ENCODE peak calls at places on chromosomes 1 and 21, in ten cellular contexts. W, X, H, J, P, R, T, O, Y and N are unnamed samples.

GRCh38 chr1:31108861-31109260 is 43.3 kb upstream of the PUM1 start:
- DNase-seq in X (no peak), O (no peak), J (no peak), R (no peak), W (no peak), Y (no peak), H (no peak), T (no peak), P (no peak), N (no peak)

GRCh38 chr1:170533331-170533730 is 1.4 kb downstream of the GORAB start:
- DNase-seq in P (no peak), Y (no peak), T (no peak), X (no peak), O (no peak), H (no peak), W (no peak), J (no peak), R (no peak), N (peak; percentile 19)

GRCh38 chr1:26820784-26821269 is 5.7 kb upstream of the ZDHHC18 start:
- DNase-seq in T (no peak), R (no peak), Y (no peak), W (no peak), P (no peak), X (peak; percentile 86), O (no peak), J (no peak), H (no peak), N (peak; percentile 92)

GRCh38 chr21:35395728-35396127 is 346.6 kb upstream of the RUNX1 start:
- DNase-seq in X (no peak), W (peak; percentile 45), O (no peak), H (no peak), Y (no peak), T (no peak), P (no peak), J (no peak), R (no peak), N (peak; percentile 52)

GRCh38 chr1:6260433-6260934 is 414 bp downstream of the GPR153 start:
- DNase-seq in X (peak; percentile 73), J (no peak), P (no peak), R (no peak), T (no peak), Y (no peak), O (no peak), H (no peak), W (peak; percentile 56), N (no peak)

GRCh38 chr1:247096958-247097357 is 7.2 kb downstream of the ZNF669 start:
- DNase-seq in W (no peak), O (no peak), J (no peak), H (no peak), X (no peak), R (no peak), T (no peak), P (no peak), Y (no peak), N (no peak)

GRCh38 chr1:6349254-6349943 is 44.2 kb downstream of the ACOT7 start:
- DNase-seq in T (no peak), P (no peak), H (no peak), O (no peak), J (no peak), W (no peak), R (no peak), Y (no peak), X (no peak), N (no peak)

GRCh38 chr1:212162635-212163034 is 122.6 kb upstream of the PPP2R5A start:
- DNase-seq in R (peak; percentile 51), T (no peak), O (no peak), H (no peak), X (peak; percentile 29), Y (no peak), P (no peak), J (no peak), W (no peak), N (no peak)

GRCh38 chr1:40997096-40997495 is 17.6 kb downstream of the CTPS1 start:
- DNase-seq in H (no peak), X (no peak), W (no peak), T (no peak), O (no peak), R (no peak), P (no peak), Y (no peak), J (no peak), N (no peak)

GRCh38 chr1:156140879-156141707 is 12.3 kb upstream of the SEMA4A start:
- DNase-seq in Y (peak; percentile 92), T (no peak), J (no peak), R (no peak), X (no peak), W (no peak), P (peak; percentile 68), O (peak; percentile 61), H (no peak), N (no peak)

GRCh38 chr1:50970927-50971582 is 1.0 kb downstream of the CDKN2C start:
- DNase-seq in W (no peak), P (peak; percentile 39), J (no peak), T (no peak), Y (no peak), H (no peak), R (no peak), X (no peak), O (peak; percentile 3), N (peak; percentile 44)

GRCh38 chr1:156263288-156263655 is 15.4 kb upstream of the PAQR6 start:
- DNase-seq in T (no peak), Y (no peak), R (no peak), O (no peak), X (no peak), J (no peak), H (no peak), W (no peak), P (no peak), N (no peak)

GRCh38 chr1:74504125-74505065 is 8.0 kb downstream of the LRRC53 start:
- DNase-seq in R (no peak), J (peak; percentile 2), H (peak; percentile 2), Y (peak; percentile 74), X (peak; percentile 37), O (peak; percentile 88), W (peak; percentile 0), P (peak; percentile 79), T (no peak), N (peak; percentile 70)

GRCh38 chr1:201134405-201134804 is 7.4 kb upstream of the ASCL5 start:
- DNase-seq in W (no peak), T (no peak), J (no peak), P (no peak), Y (no peak), R (no peak), X (no peak), O (no peak), H (no peak), N (no peak)

GRCh38 chr21:34530264-34530663 is 18.3 kb upstream of the KCNE1 start:
- DNase-seq in H (no peak), R (no peak), Y (no peak), T (no peak), P (no peak), W (no peak), X (no peak), O (no peak), J (no peak), N (no peak)

GRCh38 chr1:24894002-24894401 is 36.1 kb downstream of the RUNX3 start:
- DNase-seq in O (no peak), P (no peak), X (peak; percentile 44), T (no peak), Y (no peak), W (no peak), H (no peak), J (no peak), R (no peak), N (no peak)

GRCh38 chr1:108961752-108962486 is 1.4 kb downstream of the CLCC1 start:
- DNase-seq in W (no peak), X (no peak), H (no peak), T (no peak), O (no peak), R (no peak), P (no peak), Y (no peak), J (no peak), N (no peak)

GRCh38 chr21:43608225-43608624 is 51.1 kb downstream of the HSF2BP start:
- DNase-seq in T (no peak), P (no peak), W (no peak), Y (no peak), R (no peak), J (no peak), O (no peak), X (no peak), H (no peak), N (peak; percentile 19)

GRCh38 chr1:244450597-244451538 is 841 bp downstream of the ADSS2 start:
- DNase-seq in O (peak; percentile 44), T (no peak), H (no peak), Y (peak; percentile 31), X (peak; percentile 52), P (peak; percentile 26), J (peak; percentile 62), W (peak; percentile 52), R (peak; percentile 67), N (peak; percentile 47)

GRCh38 chr1:234409328-234409727 is 36.1 kb downstream of the COA6 start:
- DNase-seq in H (no peak), R (no peak), O (peak; percentile 55), P (no peak), X (no peak), J (peak; percentile 4), W (no peak), Y (no peak), T (no peak), N (no peak)

GRCh38 chr1:237851209-237851845 is 39.4 kb downstream of the ZP4 start:
- DNase-seq in W (peak; percentile 60), X (peak; percentile 36), H (no peak), J (no peak), R (no peak), T (no peak), Y (peak; percentile 71), O (peak; percentile 78), P (peak; percentile 61), N (peak; percentile 80)

GRCh38 chr1:165899461-165899941 is 72.1 kb downstream of the UCK2 start:
- DNase-seq in P (no peak), T (no peak), X (no peak), J (no peak), H (no peak), O (no peak), R (no peak), Y (peak; percentile 19), W (no peak), N (no peak)

GRCh38 chr1:26289158-26290059 is 9.5 kb downstream of the SH3BGRL3 start:
- DNase-seq in T (no peak), O (peak; percentile 63), H (no peak), W (no peak), R (no peak), Y (no peak), J (no peak), X (peak; percentile 84), P (no peak), N (peak; percentile 98)

GRCh38 chr1:89739013-89739843 is 81.6 kb upstream of the LRRC8D start:
- DNase-seq in W (no peak), J (no peak), H (no peak), T (no peak), O (no peak), R (no peak), Y (no peak), X (no peak), P (no peak), N (no peak)

GRCh38 chr1:33790577-33790976 is 73.3 kb upstream of the HMGB4 start:
- DNase-seq in R (no peak), J (no peak), X (no peak), Y (no peak), T (no peak), W (no peak), H (no peak), O (no peak), P (no peak), N (no peak)

GRCh38 chr1:58854576-58854975 is 70.7 kb upstream of the JUN start:
- DNase-seq in T (no peak), P (no peak), X (no peak), R (no peak), O (no peak), Y (no peak), H (no peak), W (no peak), J (no peak), N (peak; percentile 45)

GRCh38 chr1:55584521-55585401 is 369.6 kb upstream of the USP24 start:
- DNase-seq in Y (no peak), P (peak; percentile 83), H (no peak), O (peak; percentile 73), W (no peak), R (peak; percentile 45), J (no peak), X (no peak), T (no peak), N (no peak)

GRCh38 chr1:90716552-90717355 is at the start of gene BARHL2:
- DNase-seq in Y (peak; percentile 68), T (no peak), R (no peak), W (no peak), J (no peak), H (no peak), X (peak; percentile 32), O (no peak), P (no peak), N (no peak)